ENCODE peak calls at places on chromosomes 11 and 22, in six cellular contexts. C is tibial nerve, V is small intestine, Y is mucosa of descending colon, R is pancreas, M is uterus. I is an unnamed sample.
A peak's percentile ranks its signal among the peaks of the same experiment; 100 is the strongest.

GRCh38 chr11:95531116-95531515 is 258.5 kb downstream of the FAM76B start:
- DNase-seq in M (no peak), R (no peak), C (no peak), V (no peak), Y (no peak), I (no peak)

GRCh38 chr11:14308114-14308896 is 50.7 kb downstream of the RRAS2 start:
- DNase-seq in C (no peak), R (no peak), M (no peak), Y (peak; percentile 17), V (peak; percentile 52), I (no peak)

GRCh38 chr11:88378422-88379066 is 41.0 kb upstream of the CTSC start:
- DNase-seq in C (no peak), M (no peak), V (no peak), Y (no peak), R (no peak), I (no peak)

GRCh38 chr11:69240332-69241074 is 53.5 kb upstream of the MYEOV start:
- DNase-seq in C (no peak), R (no peak), M (no peak), V (peak; percentile 54), Y (peak; percentile 76), I (no peak)

GRCh38 chr11:130473795-130474377 is 25.4 kb downstream of the ADAMTS15 start:
- DNase-seq in C (no peak), Y (no peak), M (no peak), R (no peak), V (no peak), I (no peak)

GRCh38 chr11:102010776-102011500 is 36.3 kb upstream of the CFAP300 start:
- DNase-seq in V (peak; percentile 86), M (peak; percentile 25), R (peak; percentile 21), C (peak; percentile 33), Y (peak; percentile 72), I (no peak)

GRCh38 chr22:30333707-30334087 is 7.0 kb upstream of the TBC1D10A start:
- DNase-seq in M (no peak), Y (no peak), R (no peak), C (no peak), V (no peak), I (no peak)

GRCh38 chr11:65424200-65425104 is 1.9 kb downstream of the NEAT1 start:
- DNase-seq in M (peak; percentile 51), C (no peak), R (peak; percentile 78), Y (peak; percentile 65), V (no peak), I (no peak)

GRCh38 chr11:47254381-47254780 is 3.4 kb upstream of the NR1H3 start:
- DNase-seq in Y (no peak), M (no peak), C (no peak), R (no peak), V (no peak), I (no peak)

GRCh38 chr22:43443072-43443471 is 31.3 kb downstream of the MPPED1 start:
- DNase-seq in M (no peak), R (no peak), C (no peak), V (no peak), Y (no peak), I (no peak)

GRCh38 chr22:48639021-48639795 is 1188.5 kb downstream of the BRD1 start:
- DNase-seq in Y (no peak), M (no peak), R (no peak), C (no peak), V (no peak), I (no peak)

GRCh38 chr22:48641906-48642475 is 1185.7 kb downstream of the BRD1 start:
- DNase-seq in V (no peak), Y (no peak), M (no peak), C (no peak), R (no peak), I (no peak)

GRCh38 chr22:48640890-48641771 is 1186.5 kb downstream of the BRD1 start:
- DNase-seq in Y (no peak), M (no peak), R (peak; percentile 6), V (no peak), C (no peak), I (no peak)

GRCh38 chr22:48642550-48642949 is 1185.1 kb downstream of the BRD1 start:
- DNase-seq in M (no peak), R (no peak), V (no peak), C (no peak), Y (no peak), I (no peak)

GRCh38 chr22:48639896-48640732 is 1187.6 kb downstream of the BRD1 start:
- DNase-seq in M (no peak), Y (no peak), V (no peak), R (peak; percentile 10), C (no peak), I (no peak)
- H3K9me3 ChIP-seq in M (no peaks in the 10 kb centered on the region), Y (no peaks in the 10 kb centered on the region), V (no peaks in the 10 kb centered on the region), R (no peaks in the 10 kb centered on the region), C (no peaks in the 10 kb centered on the region), I (no peaks in the 10 kb centered on the region)

DNA sequence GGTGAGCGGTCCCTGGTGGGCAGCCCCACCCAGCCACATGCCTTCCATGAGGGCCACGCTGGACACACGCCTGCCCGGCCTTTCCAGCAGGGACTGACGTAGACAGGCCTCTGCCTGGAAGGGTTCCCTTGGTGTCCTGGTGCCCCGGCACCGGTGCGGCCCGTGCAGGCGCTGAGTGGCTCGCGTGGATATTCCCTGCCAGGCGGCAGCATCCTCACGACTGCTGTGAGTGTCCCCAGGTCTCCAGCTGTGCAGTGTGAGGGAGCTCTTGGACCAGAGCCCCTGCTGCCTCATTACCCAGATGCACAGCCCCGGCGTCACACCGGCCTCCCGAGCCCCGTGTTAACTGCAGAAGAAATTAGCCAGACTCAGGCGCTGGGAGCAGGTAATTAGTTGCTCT is 1196.4 kb downstream of the BRD1 start:
- DNase-seq in V (no peak), Y (no peak), C (no peak), R (no peak), M (no peak), I (no peak)
- H3K9me3 ChIP-seq in V (no peaks in the 10 kb centered on the region), Y (no peaks in the 10 kb centered on the region), C (no peaks in the 10 kb centered on the region), R (no peaks in the 10 kb centered on the region), M (no peaks in the 10 kb centered on the region), I (no peaks in the 10 kb centered on the region)

DNA sequence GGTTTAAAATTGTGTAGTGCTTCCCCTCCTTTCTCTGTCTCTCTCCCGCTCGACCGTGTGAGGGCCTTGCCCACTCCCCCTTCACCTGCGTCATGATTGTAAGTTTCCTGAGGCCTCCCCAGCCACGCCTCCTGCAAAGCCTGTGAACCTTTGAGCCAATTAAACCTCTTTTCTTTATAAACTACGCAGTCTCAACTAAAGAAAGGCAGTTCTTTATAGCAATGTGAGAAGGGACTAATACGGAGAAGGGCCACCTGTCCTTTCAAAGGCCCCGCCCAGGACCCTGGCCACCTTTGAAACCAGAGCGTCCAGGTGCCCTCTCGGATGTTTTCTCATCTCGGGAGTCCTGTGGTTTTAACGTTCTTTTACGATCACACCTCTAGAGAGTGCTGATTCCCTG is 741.5 kb downstream of the BRD1 start:
- DNase-seq in C (no peak), Y (no peak), V (no peak), R (no peak), M (no peak), I (no peak)
- H3K9me3 ChIP-seq in C (no peaks in the 10 kb centered on the region), Y (no peaks in the 10 kb centered on the region), V (no peaks in the 10 kb centered on the region), R (no peaks in the 10 kb centered on the region), M (no peaks in the 10 kb centered on the region), I (no peaks in the 10 kb centered on the region)

GRCh38 chr22:48893288-48894063 is 934.2 kb downstream of the BRD1 start:
- DNase-seq in R (no peak), C (no peak), Y (no peak), M (no peak), V (no peak), I (no peak)
- H3K9me3 ChIP-seq in R (no peaks in the 10 kb centered on the region), C (peaks cover 7% of the 10 kb centered on the region), Y (no peaks in the 10 kb centered on the region), M (no peaks in the 10 kb centered on the region), V (no peaks in the 10 kb centered on the region), I (no peaks in the 10 kb centered on the region)

DNA sequence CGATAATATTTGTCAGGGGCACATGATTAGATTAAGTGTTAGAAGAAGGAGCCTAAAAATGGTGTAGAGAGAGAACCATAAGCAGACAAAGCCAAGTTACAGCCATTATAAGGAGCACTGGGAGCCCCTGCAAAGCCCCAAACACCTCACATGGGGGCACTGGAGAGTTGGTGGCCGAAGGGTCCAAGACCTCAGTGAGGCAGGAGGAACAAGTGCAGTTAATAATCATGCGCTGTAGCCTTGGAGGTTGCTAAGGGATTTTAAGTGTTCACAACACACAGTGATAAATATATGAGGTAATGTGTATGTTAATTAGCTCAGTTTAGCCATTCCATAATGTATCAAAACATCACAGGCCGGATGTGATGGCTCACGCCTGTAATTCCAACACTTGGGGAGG is 54.4 kb upstream of the JAM3 start:
- DNase-seq in M (no peak), C (no peak), R (no peak), Y (no peak), V (no peak), I (no peak)
- H3K9me3 ChIP-seq in M (no peaks in the 10 kb centered on the region), C (no peaks in the 10 kb centered on the region), R (no peaks in the 10 kb centered on the region), Y (no peaks in the 10 kb centered on the region), V (no peaks in the 10 kb centered on the region), I (no peaks in the 10 kb centered on the region)

I was measured in T-helper 17 cell.